ENCODE peak calls at places on chromosome 13, in five cellular contexts. G is retinal pigment epithelial cell, B is NCI-H774, I is activated B cell treated with CpG ODN at 0.5 μM for 24 hours, N is COR-L47. J is an unnamed sample.

GRCh38 chr13:56986121-56986520 is 154.6 kb upstream of the PRR20A start:
- DNase-seq in G (no peak), B (no peak), I (no peak), N (no peak), J (no peak)

GRCh38 chr13:24212254-24212653 is 51.7 kb downstream of the SPATA13 start:
- DNase-seq in G (no peak), B (no peak), I (no peak), N (no peak), J (no peak)

GRCh38 chr13:23985060-23985459 is 87.8 kb upstream of the C1QTNF9B start:
- DNase-seq in G (no peak), B (no peak), I (no peak), N (no peak), J (no peak)

GRCh38 chr13:102902789-102903347 is 57.0 kb downstream of the ERCC5 start:
- DNase-seq in G (no peak), B (no peak), I (no peak), N (no peak), J (no peak)

GRCh38 chr13:67554296-67554695 is 324.2 kb upstream of the PCDH9 start:
- DNase-seq in G (no peak), B (no peak), I (no peak), N (no peak), J (no peak)

GRCh38 chr13:73827434-73827833 is 306.8 kb downstream of the KLF12 start:
- DNase-seq in G (no peak), B (no peak), I (no peak), N (no peak), J (no peak)

GRCh38 chr13:47853236-47853635 is 147.8 kb downstream of the SUCLA2 start:
- DNase-seq in G (no peak), B (no peak), I (no peak), N (no peak), J (no peak)

GRCh38 chr13:100828226-100828625 is 153.6 kb upstream of the TMTC4 start:
- DNase-seq in G (no peak), B (no peak), I (no peak), N (no peak), J (no peak)

GRCh38 chr13:20439261-20439660 is 86.4 kb downstream of the CRYL1 start:
- DNase-seq in G (no peak), B (no peak), I (no peak), N (no peak), J (no peak)

GRCh38 chr13:106276876-106277275 is 258.6 kb downstream of the EFNB2 start:
- DNase-seq in G (peak), B (no peak), I (no peak), N (no peak), J (no peak)

GRCh38 chr13:26465954-26466353 is 91.5 kb upstream of the WASF3 start:
- DNase-seq in G (no peak), B (no peak), I (no peak), N (no peak), J (no peak)

GRCh38 chr13:39196957-39197644 is 158.8 kb downstream of the NHLRC3 start:
- DNase-seq in G (no peak), B (no peak), I (no peak), N (no peak), J (no peak)

GRCh38 chr13:91362908-91363307 is 15.4 kb downstream of the MIR17HG start:
- DNase-seq in G (no peak), B (no peak), I (no peak), N (no peak), J (no peak)

GRCh38 chr13:110944121-110944967 is 29.5 kb upstream of the ANKRD10 start:
- DNase-seq in G (peak), B (peak), I (no peak), N (peak), J (no peak)

GRCh38 chr13:43494206-43494605 is 292.6 kb downstream of the ENOX1 start:
- DNase-seq in G (no peak), B (no peak), I (no peak), N (no peak), J (no peak)

GRCh38 chr13:42279080-42279479 is 7.1 kb downstream of the AKAP11 start:
- DNase-seq in G (no peak), B (no peak), I (no peak), N (no peak), J (no peak)

GRCh38 chr13:100815476-100816046 is 141.0 kb upstream of the TMTC4 start:
- DNase-seq in G (no peak), B (no peak), I (no peak), N (no peak), J (no peak)

GRCh38 chr13:41007359-41008118 is 11.6 kb downstream of the ELF1 start:
- DNase-seq in G (no peak), B (no peak), I (no peak), N (no peak), J (no peak)

GRCh38 chr13:111559612-111560423 is 239.4 kb downstream of the TEX29 start:
- DNase-seq in G (no peak), B (peak), I (no peak), N (peak), J (no peak)

GRCh38 chr13:113148407-113148806 is 10.0 kb upstream of the PROZ start:
- DNase-seq in G (no peak), B (no peak), I (no peak), N (no peak), J (no peak)

GRCh38 chr13:77143325-77143907 is 116.5 kb upstream of the FBXL3 start:
- DNase-seq in G (no peak), B (no peak), I (no peak), N (no peak), J (no peak)

GRCh38 chr13:40503966-40504591 is 162.4 kb downstream of the FOXO1 start:
- DNase-seq in G (no peak), B (no peak), I (no peak), N (no peak), J (no peak)